ENCODE peak calls at places on chromosomes 3 and 15, in nine cellular contexts. D, S, X, K, Y, L, P, C and W are unnamed samples.

GRCh38 chr3:61452536-61452991 is 108.8 kb upstream of the PTPRG start:
- DNase-seq in D (peak), S (no peak), X (peak), K (no peak), Y (no peak), L (no peak), P (no peak), C (no peak), W (peak)

GRCh38 chr15:88748081-88748480 is 55.2 kb upstream of the ACAN start:
- DNase-seq in D (no peak), S (no peak), X (no peak), K (no peak), Y (no peak), L (no peak), P (no peak), C (no peak), W (no peak)

GRCh38 chr3:16467368-16467767 is 46.1 kb downstream of the RFTN1 start:
- DNase-seq in D (no peak), S (no peak), X (no peak), K (no peak), Y (no peak), L (no peak), P (no peak), C (no peak), W (no peak)

GRCh38 chr3:8458235-8458634 is 43.4 kb upstream of the LMCD1 start:
- DNase-seq in D (peak), S (no peak), X (no peak), K (no peak), Y (no peak), L (no peak), P (no peak), C (no peak), W (peak)

GRCh38 chr3:147419062-147419701 is 10.0 kb downstream of the ZIC1 start:
- DNase-seq in D (peak), S (no peak), X (no peak), K (no peak), Y (peak), L (no peak), P (peak), C (peak), W (peak)

GRCh38 chr3:107211608-107212007 is 165.6 kb upstream of the CCDC54 start:
- DNase-seq in D (no peak), S (no peak), X (peak), K (no peak), Y (no peak), L (no peak), P (no peak), C (no peak), W (no peak)

GRCh38 chr3:123660276-123660675 is 75.4 kb upstream of the HACD2 start:
- DNase-seq in D (no peak), S (no peak), X (no peak), K (no peak), Y (no peak), L (no peak), P (no peak), C (no peak), W (no peak)

GRCh38 chr15:72197460-72198409 is at the start of gene GRAMD2A:
- DNase-seq in D (peak), S (no peak), X (peak), K (no peak), Y (peak), L (no peak), P (no peak), C (no peak), W (peak)

GRCh38 chr3:57006949-57007419 is 53.5 kb upstream of the SPATA12 start:
- DNase-seq in D (peak), S (peak), X (peak), K (no peak), Y (peak), L (no peak), P (no peak), C (peak), W (peak)

GRCh38 chr3:126358038-126358815 is 1.0 kb upstream of the KLF15 start:
- DNase-seq in D (peak), S (no peak), X (no peak), K (no peak), Y (peak), L (no peak), P (no peak), C (no peak), W (no peak)

GRCh38 chr15:49255966-49256759 is 86.1 kb downstream of the GALK2 start:
- DNase-seq in D (no peak), S (no peak), X (no peak), K (no peak), Y (no peak), L (no peak), P (no peak), C (no peak), W (no peak)

GRCh38 chr3:20128378-20128777 is 57.6 kb downstream of the SGO1 start:
- DNase-seq in D (no peak), S (no peak), X (no peak), K (no peak), Y (no peak), L (no peak), P (no peak), C (no peak), W (no peak)

GRCh38 chr3:138361561-138361971 is 13.2 kb downstream of the MRAS start:
- DNase-seq in D (no peak), S (no peak), X (no peak), K (no peak), Y (no peak), L (no peak), P (no peak), C (no peak), W (no peak)

GRCh38 chr3:138360272-138361192 is 12.2 kb downstream of the MRAS start:
- DNase-seq in D (no peak), S (no peak), X (no peak), K (no peak), Y (no peak), L (no peak), P (no peak), C (no peak), W (no peak)

GRCh38 chr3:138359137-138359536 is 10.8 kb downstream of the MRAS start:
- DNase-seq in D (no peak), S (no peak), X (no peak), K (no peak), Y (no peak), L (no peak), P (no peak), C (no peak), W (no peak)

GRCh38 chr3:138361193-138361525 is 12.8 kb downstream of the MRAS start:
- DNase-seq in D (no peak), S (no peak), X (no peak), K (no peak), Y (no peak), L (no peak), P (no peak), C (no peak), W (no peak)

DNA sequence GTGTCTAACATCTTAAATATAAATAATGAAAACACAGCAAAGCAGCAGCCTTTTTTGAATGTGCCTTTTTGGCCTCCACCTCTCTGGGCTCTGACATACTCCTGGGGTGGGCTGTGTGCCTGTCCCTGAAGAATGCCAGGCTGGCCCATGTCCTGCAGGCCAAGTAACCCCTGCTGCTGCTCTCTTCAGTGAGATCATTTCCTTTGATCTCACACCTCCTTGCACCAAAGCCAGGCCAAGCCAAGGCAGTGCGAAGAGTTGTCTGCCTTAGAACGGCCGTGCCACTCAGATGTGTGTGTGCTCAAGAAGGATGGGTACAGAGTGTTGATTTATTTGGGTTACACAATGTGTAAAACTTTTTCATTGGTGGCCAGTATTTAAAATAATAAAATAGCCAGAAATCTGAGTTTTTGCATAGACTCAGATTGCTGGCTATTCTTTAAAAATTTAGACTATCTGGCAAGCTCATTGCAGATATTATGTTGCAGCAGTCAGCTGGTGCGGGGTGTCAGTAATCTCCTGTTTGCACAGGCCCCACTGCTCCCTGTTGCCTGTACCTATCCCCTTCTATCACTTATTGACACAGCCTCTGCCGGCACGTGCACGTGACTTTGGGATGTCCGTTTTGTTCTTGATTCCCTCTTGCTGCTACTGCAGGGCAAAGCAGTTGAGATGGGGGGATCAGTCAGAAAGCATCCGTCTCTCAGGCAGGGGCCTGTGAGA is 11.3 kb downstream of the MRAS start:
- DNase-seq in D (no peak), S (no peak), X (no peak), K (peak), Y (no peak), L (no peak), P (no peak), C (no peak), W (no peak)
- H3K27ac ChIP-seq in D (no peak), S (no peak), X (no peak), K (no peak), Y (no peak), L (no peak), P (no peak), C (no peak), W (no peak)

DNA sequence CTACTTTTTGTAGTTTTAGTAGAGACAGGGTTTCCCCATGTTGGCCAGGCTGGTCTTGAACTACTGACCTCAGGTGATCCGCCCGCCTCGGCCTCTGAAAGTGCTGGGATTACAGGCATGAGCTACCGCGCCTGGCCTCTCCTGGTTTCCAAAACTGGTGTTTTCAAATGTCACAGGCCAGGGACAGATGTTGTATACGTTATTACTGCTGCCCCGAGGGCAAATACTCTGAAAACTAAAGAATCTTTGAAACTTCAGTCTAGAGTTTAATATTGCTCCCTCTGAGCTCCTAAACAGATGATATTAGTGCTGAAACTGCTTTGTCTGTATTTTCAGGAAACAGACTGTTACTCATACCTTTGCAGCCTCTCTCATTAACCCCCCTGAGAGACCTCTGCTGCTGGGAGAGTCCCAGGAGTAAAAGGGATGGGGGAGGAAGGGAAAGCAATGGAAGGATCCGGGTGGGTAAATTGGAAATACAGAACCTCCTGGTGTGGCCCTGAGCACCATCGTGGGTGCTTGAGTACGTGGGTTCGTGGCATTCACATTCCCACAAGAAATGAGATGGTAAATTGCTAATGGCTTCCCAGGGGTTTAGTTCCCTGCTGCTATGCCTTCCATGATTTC is 96.3 kb upstream of the IGF1R start:
- DNase-seq in D (no peak), S (no peak), X (no peak), K (no peak), Y (no peak), L (no peak), P (no peak), C (no peak), W (no peak)
- H3K4me2 ChIP-seq in D (no peak), S (no peak), X (no peak), K (no peak), Y (no peak), L (no peak), P (no peak), C (no peak), W (no peak)

GRCh38 chr3:4976109-4976508 is 3.1 kb upstream of the BHLHE40 start:
- DNase-seq in D (peak), S (peak), X (peak), K (peak), Y (peak), L (peak), P (no peak), C (peak), W (peak)
- H3K27ac ChIP-seq in D (peak), S (no peak), X (no peak), K (no peak), Y (no peak), L (peak), P (no peak), C (peak), W (no peak)

DNA sequence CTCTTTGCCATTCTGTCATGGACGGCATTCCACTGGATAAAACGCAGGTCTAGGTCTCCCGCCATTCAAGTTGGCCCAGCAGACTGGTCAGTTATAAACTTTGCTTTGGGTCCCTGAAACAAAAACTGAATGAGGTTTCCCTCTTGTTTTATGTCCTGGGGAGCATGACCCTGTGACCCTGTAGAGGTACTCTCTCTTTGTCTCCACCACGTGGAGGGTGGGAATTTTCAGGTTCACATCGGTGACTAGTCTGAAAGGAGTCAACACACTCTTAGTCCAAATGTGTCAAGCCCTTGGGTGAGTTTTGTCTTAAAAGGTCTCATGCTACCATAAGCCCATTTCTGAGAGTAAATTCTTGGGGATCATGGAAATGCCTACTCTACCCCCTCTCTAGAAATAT is 139.9 kb downstream of the PLCH1 start:
- DNase-seq in D (no peak), S (no peak), X (no peak), K (no peak), Y (no peak), L (no peak), P (peak), C (no peak), W (no peak)
- H3K4me2 ChIP-seq in D (no peak), S (no peak), X (no peak), K (peak), Y (no peak), L (no peak), P (no peak), C (no peak), W (no peak)

GRCh38 chr3:45027406-45027805 is 1.3 kb downstream of the CLEC3B start:
- DNase-seq in D (peak), S (no peak), X (no peak), K (no peak), Y (no peak), L (no peak), P (no peak), C (no peak), W (no peak)
- H3K27ac ChIP-seq in D (peak), S (no peak), X (no peak), K (no peak), Y (no peak), L (no peak), P (no peak), C (no peak), W (no peak)

DNA sequence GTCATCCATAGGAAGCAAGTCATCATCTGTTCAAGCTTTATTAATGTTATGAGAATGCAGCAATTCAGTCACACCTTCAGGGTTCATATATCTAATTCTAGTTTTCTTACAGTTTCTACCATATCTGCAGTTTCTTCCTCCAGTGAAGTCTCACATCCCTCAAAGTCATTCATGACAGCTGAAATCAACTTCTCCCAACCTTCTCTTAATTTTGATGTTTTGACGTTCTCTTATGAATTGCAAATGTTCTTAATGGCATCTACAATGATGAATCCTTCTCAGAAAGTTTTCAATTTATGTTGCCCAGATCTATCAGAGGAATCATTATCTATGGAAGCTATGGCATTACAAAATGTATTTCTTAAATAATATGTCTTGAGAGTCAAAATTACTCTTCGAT is 210.4 kb upstream of the ZBTB20 start:
- DNase-seq in D (no peak), S (no peak), X (no peak), K (no peak), Y (no peak), L (no peak), P (no peak), C (no peak), W (no peak)
- H3K4me2 ChIP-seq in D (no peak), S (no peak), X (no peak), K (no peak), Y (no peak), L (no peak), P (no peak), C (no peak), W (no peak)

DNA sequence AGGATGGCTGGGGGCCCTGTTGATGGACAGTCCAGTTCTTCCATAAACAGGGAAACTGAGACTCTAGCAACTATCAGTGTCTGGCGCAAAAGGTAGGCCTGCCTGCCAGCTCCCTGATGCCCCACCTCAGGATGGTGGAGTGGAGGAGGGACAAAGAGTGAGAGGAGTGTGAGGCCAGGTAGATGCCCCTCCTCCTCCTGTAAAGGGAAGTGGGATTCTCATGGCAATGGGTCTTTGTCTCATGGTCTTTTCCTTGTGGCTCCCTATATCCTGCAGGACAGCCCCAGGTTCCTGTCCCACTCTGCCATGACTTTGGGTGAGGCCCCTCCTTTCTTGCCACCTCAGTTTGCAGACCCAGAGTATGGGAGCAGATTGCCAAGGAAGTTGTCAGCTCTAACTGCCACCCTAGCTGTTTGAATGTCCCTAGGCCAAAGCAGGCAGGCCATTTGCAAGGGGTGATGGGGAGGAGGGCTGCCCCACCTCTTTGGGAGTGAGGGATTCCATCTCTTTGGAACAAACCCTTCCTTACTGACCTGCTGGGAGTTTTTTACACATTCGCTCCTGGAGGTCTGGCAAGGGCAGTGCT is 2.8 kb upstream of the DNAH1 start:
- DNase-seq in D (no peak), S (no peak), X (no peak), K (no peak), Y (no peak), L (no peak), P (no peak), C (no peak), W (no peak)
- H3K27ac ChIP-seq in D (no peak), S (no peak), X (no peak), K (no peak), Y (no peak), L (peak), P (peak), C (no peak), W (no peak)

GRCh38 chr15:94295275-94295674 is 63.9 kb downstream of the MCTP2 start:
- DNase-seq in D (no peak), S (no peak), X (no peak), K (no peak), Y (no peak), L (no peak), P (no peak), C (no peak), W (no peak)

GRCh38 chr15:94297543-94297942 is 66.2 kb downstream of the MCTP2 start:
- DNase-seq in D (no peak), S (peak), X (no peak), K (no peak), Y (no peak), L (no peak), P (no peak), C (no peak), W (no peak)

GRCh38 chr15:94294556-94294955 is 63.2 kb downstream of the MCTP2 start:
- DNase-seq in D (no peak), S (no peak), X (no peak), K (no peak), Y (no peak), L (no peak), P (no peak), C (no peak), W (no peak)

GRCh38 chr15:94300612-94301011 is 69.3 kb downstream of the MCTP2 start:
- DNase-seq in D (no peak), S (no peak), X (no peak), K (no peak), Y (no peak), L (no peak), P (no peak), C (no peak), W (no peak)

DNA sequence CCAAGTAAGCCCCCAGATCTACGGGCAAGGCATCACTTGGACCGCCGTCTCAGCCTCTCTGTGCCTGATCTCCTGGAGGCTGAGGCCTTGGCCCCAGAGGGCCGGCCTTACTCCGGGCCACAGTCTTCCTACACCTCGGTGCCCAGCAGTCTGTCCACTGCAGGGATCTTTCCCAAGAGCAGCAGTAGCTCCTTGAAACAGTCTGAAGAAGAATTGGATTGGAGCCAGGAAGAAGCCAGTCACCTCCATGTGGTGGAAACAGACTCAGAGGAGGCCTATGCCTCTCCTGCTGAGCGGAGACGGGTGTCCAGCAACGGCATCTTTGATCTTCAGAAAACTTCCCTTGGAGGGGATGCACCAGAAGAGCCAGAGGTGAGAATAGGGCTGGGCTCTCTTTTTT is 67.0 kb downstream of the MCTP2 start:
- DNase-seq in D (peak), S (no peak), X (no peak), K (no peak), Y (no peak), L (no peak), P (no peak), C (no peak), W (no peak)
- H3K4me2 ChIP-seq in D (no peak), S (peak), X (no peak), K (no peak), Y (no peak), L (no peak), P (no peak), C (no peak), W (no peak)

GRCh38 chr3:172131746-172132145 is 92.4 kb downstream of the FNDC3B start:
- DNase-seq in D (no peak), S (no peak), X (no peak), K (no peak), Y (no peak), L (no peak), P (no peak), C (no peak), W (no peak)

GRCh38 chr3:172134352-172134751 is 95.0 kb downstream of the FNDC3B start:
- DNase-seq in D (no peak), S (no peak), X (no peak), K (no peak), Y (no peak), L (no peak), P (peak), C (no peak), W (no peak)

GRCh38 chr3:172133830-172134229 is 94.5 kb downstream of the FNDC3B start:
- DNase-seq in D (no peak), S (no peak), X (no peak), K (no peak), Y (no peak), L (no peak), P (no peak), C (no peak), W (no peak)

GRCh38 chr3:172132159-172132586 is 92.8 kb downstream of the FNDC3B start:
- DNase-seq in D (no peak), S (no peak), X (no peak), K (no peak), Y (no peak), L (no peak), P (no peak), C (no peak), W (no peak)

GRCh38 chr3:172132721-172133311 is 93.4 kb downstream of the FNDC3B start:
- DNase-seq in D (no peak), S (no peak), X (no peak), K (no peak), Y (no peak), L (no peak), P (no peak), C (no peak), W (no peak)
- H3K27ac ChIP-seq in D (peak), S (no peak), X (peak), K (peak), Y (no peak), L (no peak), P (peak), C (no peak), W (no peak)